ENCODE peak calls at places on chromosomes 11 and 22, in ten cellular contexts. C is AG09309, Q is pancreas, I is right lobe of liver, K is fibroblast of mammary gland, O is breast epithelium, P is epithelial cell of esophagus, N is PC-9, F is astrocyte of the spinal cord, D is MM.1S. V is an unnamed sample.

GRCh38 chr11:64234840-64235379 is 526 bp downstream of the VEGFB start:
- DNase-seq in C (no peak), Q (peak; percentile 70), I (no peak), K (no peak), O (no peak), P (no peak), N (peak; percentile 73), F (no peak), D (peak; percentile 60), V (no peak)

GRCh38 chr11:116879789-116880402 is 42.5 kb upstream of the APOA1 start:
- DNase-seq in C (no peak), Q (no peak), I (no peak), K (peak; percentile 87), O (no peak), P (peak; percentile 75), N (peak; percentile 8), F (peak; percentile 79), D (peak; percentile 74), V (no peak)

GRCh38 chr11:13897606-13898276 is 64.8 kb upstream of the SPON1 start:
- DNase-seq in C (no peak), Q (no peak), I (no peak), K (no peak), O (no peak), P (no peak), N (no peak), F (no peak), D (peak; percentile 19), V (no peak)

GRCh38 chr11:47466201-47466600 is 17.3 kb upstream of the RAPSN start:
- DNase-seq in C (no peak), Q (no peak), I (no peak), K (peak; percentile 75), O (no peak), P (no peak), N (no peak), F (peak; percentile 45), D (no peak), V (no peak)

GRCh38 chr11:133901999-133902398 is 54.8 kb downstream of the IGSF9B start:
- DNase-seq in C (no peak), Q (no peak), I (no peak), K (no peak), O (no peak), P (no peak), N (no peak), F (no peak), D (no peak), V (no peak)

GRCh38 chr11:101390539-101390938 is 193.3 kb downstream of the TRPC6 start:
- DNase-seq in C (no peak), Q (no peak), I (no peak), K (peak; percentile 35), O (no peak), P (peak; percentile 15), N (no peak), F (peak; percentile 10), D (no peak), V (no peak)

GRCh38 chr22:37887610-37888378 is 18.3 kb upstream of the MICALL1 start:
- DNase-seq in C (peak; percentile 57), Q (no peak), I (no peak), K (peak; percentile 84), O (peak; percentile 79), P (peak; percentile 96), N (peak; percentile 93), F (peak; percentile 84), D (no peak), V (no peak)

GRCh38 chr22:45334528-45334927 is 24.8 kb downstream of the FAM118A start:
- DNase-seq in C (no peak), Q (no peak), I (no peak), K (no peak), O (no peak), P (peak; percentile 70), N (no peak), F (no peak), D (no peak), V (no peak)

GRCh38 chr11:75422248-75423231 is 10.5 kb downstream of the KLHL35 start:
- DNase-seq in C (no peak), Q (peak; percentile 50), I (no peak), K (no peak), O (peak; percentile 67), P (no peak), N (no peak), F (no peak), D (no peak), V (no peak)

GRCh38 chr11:118294053-118294452 is 10.5 kb upstream of the CD3E start:
- DNase-seq in C (no peak), Q (no peak), I (no peak), K (no peak), O (no peak), P (no peak), N (no peak), F (no peak), D (no peak), V (no peak)

GRCh38 chr11:118290923-118291322 is 13.6 kb upstream of the CD3E start:
- DNase-seq in C (no peak), Q (peak; percentile 49), I (peak; percentile 68), K (peak; percentile 17), O (no peak), P (peak; percentile 79), N (peak; percentile 43), F (no peak), D (no peak), V (no peak)

GRCh38 chr11:118291453-118291852 is 13.1 kb upstream of the CD3E start:
- DNase-seq in C (no peak), Q (no peak), I (no peak), K (peak; percentile 58), O (no peak), P (peak; percentile 94), N (no peak), F (no peak), D (no peak), V (no peak)

GRCh38 chr11:118295199-118295598 is 9.3 kb upstream of the CD3E start:
- DNase-seq in C (no peak), Q (no peak), I (no peak), K (no peak), O (no peak), P (no peak), N (no peak), F (no peak), D (no peak), V (no peak)

GRCh38 chr11:118295834-118296454 is 8.6 kb upstream of the CD3E start:
- DNase-seq in C (no peak), Q (no peak), I (no peak), K (peak; percentile 47), O (no peak), P (peak; percentile 92), N (no peak), F (peak; percentile 6), D (no peak), V (peak; percentile 70)
- TF ChIP-seq CTCF in C (peak; percentile 51), Q (peak; percentile 18), I (peak; percentile 72), K (peak; percentile 59), O (peak; percentile 29), P (peak; percentile 80), N (peak; percentile 87), F (peak; percentile 57), D (peak; percentile 61), V (peak; percentile 79)

DNA sequence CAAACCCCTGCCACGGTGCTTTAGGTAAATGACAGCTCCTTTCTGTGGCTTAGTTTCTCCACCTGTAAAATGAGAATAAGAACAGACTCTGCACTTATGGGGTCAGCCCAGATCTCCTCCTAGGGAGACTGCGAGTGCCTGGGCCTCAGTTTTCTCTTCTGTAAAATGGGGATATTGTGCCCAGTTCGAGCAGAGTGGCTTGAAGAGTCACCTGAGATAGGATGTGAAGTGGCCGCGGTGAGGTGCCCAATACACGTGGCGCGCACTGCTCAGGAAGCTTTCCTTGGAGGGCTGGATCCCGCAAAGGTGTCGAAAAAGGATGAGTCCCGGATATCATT is 467 bp upstream of the EMID1 start:
- DNase-seq in C (no peak), Q (no peak), I (no peak), K (no peak), O (no peak), P (no peak), N (no peak), F (no peak), D (no peak), V (no peak)
- H3K4me3 ChIP-seq in C (peak overlapping the region; percentile 29), Q (peak overlapping the region; percentile 18), I (peak overlapping the region; percentile 21), K (no peak overlapping the region), O (peak overlapping the region; percentile 52), P (no peak overlapping the region), N (peak overlapping the region; percentile 39), F (peak overlapping the region; percentile 29), D (peak overlapping the region; percentile 57), V (peak overlapping the region; percentile 29)

GRCh38 chr11:66347425-66348276 is at the start of gene B4GAT1:
- DNase-seq in C (peak; percentile 84), Q (peak; percentile 82), I (peak; percentile 79), K (peak; percentile 92), O (peak; percentile 91), P (peak; percentile 87), N (peak; percentile 94), F (peak; percentile 93), D (peak; percentile 79), V (peak; percentile 61)

GRCh38 chr11:66345316-66345649 is 379 bp upstream of the BRMS1 start:
- DNase-seq in C (no peak), Q (no peak), I (no peak), K (no peak), O (no peak), P (no peak), N (no peak), F (no peak), D (no peak), V (no peak)

GRCh38 chr11:66346476-66347424 is 679 bp downstream of the B4GAT1 start:
- DNase-seq in C (no peak), Q (no peak), I (no peak), K (no peak), O (no peak), P (no peak), N (peak; percentile 30), F (peak; percentile 22), D (no peak), V (no peak)

GRCh38 chr11:66343176-66343575 is 1.7 kb downstream of the BRMS1 start:
- DNase-seq in C (no peak), Q (no peak), I (no peak), K (no peak), O (no peak), P (no peak), N (no peak), F (no peak), D (no peak), V (no peak)

GRCh38 chr11:66344550-66345315 is at the start of gene BRMS1:
- DNase-seq in C (peak; percentile 81), Q (peak; percentile 99), I (peak; percentile 99), K (peak; percentile 96), O (peak; percentile 96), P (peak; percentile 98), N (peak; percentile 94), F (peak; percentile 97), D (peak; percentile 97), V (peak; percentile 76)
- TF ChIP-seq CTCF in C (peak; percentile 14), Q (no peak), I (peak; percentile 30), K (peak; percentile 12), O (no peak), P (peak; percentile 19), N (no peak), F (no peak), D (peak; percentile 19), V (no peak)

DNA sequence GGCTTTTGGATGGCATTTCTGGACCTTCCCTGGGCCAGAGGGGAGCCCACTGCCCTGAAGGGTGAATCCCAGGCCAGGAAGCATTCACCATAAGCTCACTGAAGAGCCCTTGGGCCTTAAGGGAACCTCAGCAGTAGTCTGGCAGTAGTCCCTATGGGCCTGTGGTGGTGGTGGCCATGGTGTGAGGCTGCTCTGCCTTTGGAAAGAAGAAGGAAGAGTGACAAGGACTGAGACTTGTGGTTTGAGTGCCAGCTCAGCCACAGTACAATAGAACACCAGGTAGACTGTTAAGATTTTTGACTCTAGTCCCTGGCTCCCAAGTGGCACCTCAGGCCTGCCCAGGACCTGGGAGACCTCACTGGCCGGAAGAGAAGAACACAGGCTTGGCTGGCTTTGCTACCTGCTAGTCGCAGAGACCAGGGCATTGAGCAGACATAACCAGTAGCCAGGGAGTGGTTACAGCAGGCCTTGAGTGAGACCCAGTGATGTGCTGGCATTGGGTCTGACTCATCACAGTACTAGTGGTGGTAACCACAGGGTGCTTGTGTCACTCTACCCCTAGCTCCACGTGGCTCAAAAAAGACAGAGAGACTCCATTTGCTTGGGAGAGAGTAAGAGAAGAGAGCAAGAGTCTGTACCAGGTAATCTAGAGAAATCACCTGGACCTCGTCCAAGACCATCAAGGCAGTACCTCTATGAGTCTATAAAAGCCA is 259.8 kb upstream of the BLID start:
- DNase-seq in C (peak; percentile 55), Q (no peak), I (no peak), K (peak; percentile 60), O (no peak), P (peak; percentile 80), N (peak; percentile 17), F (peak; percentile 55), D (no peak), V (no peak)
- H3K4me3 ChIP-seq in C (no peak overlapping the region), Q (no peak overlapping the region), I (no peak overlapping the region), K (no peak overlapping the region), O (no peak overlapping the region), P (no peak overlapping the region), N (no peak overlapping the region), F (no peak overlapping the region), D (no peak overlapping the region), V (no peak overlapping the region)